ENCODE peak calls at places on chromosomes 16 and 17, in eight cellular contexts. L is HT1080; J is HuH-7; S is cardiac muscle cell; X is cardiac fibroblast; T is ELR; W is NCI-H748 treated with DMSO at 0.1 percent for 48 hours; E is stimulated activated naive CD8-positive, alpha-beta T cell treated with anti-CD3 and anti-CD28 coated beads, Interleukin-15, Interleukin-2, amounts not matched to agents 100 U/mL and 50 U/mL, for 24 hours. H is an unnamed sample.

GRCh38 chr16:21038197-21038596 is 112.4 kb downstream of the DNAH3 start:
- DNase-seq in E (no peak), J (no peak), X (no peak), L (no peak), W (no peak), T (no peak), S (no peak), H (no peak)

GRCh38 chr16:31351937-31352315 is 3.0 kb upstream of the ITGAX start:
- DNase-seq in L (peak), X (peak), W (no peak), S (no peak), T (peak), E (peak), J (no peak), H (no peak)

GRCh38 chr16:85986931-85987749 is 88.2 kb downstream of the IRF8 start:
- DNase-seq in L (no peak), S (peak), J (peak), T (peak), E (peak), X (no peak), W (no peak), H (peak)

GRCh38 chr17:81294512-81295030 is 536 bp downstream of the SLC38A10 start:
- DNase-seq in S (peak), X (no peak), W (no peak), E (peak), J (no peak), L (no peak), T (peak), H (peak)

GRCh38 chr16:4401094-4401501 is 15.3 kb downstream of the CORO7 start:
- DNase-seq in E (no peak), X (no peak), J (no peak), W (no peak), L (no peak), T (no peak), S (no peak), H (no peak)

GRCh38 chr16:55048745-55049144 is 118.1 kb downstream of the IRX5 start:
- DNase-seq in E (no peak), X (no peak), L (no peak), J (no peak), W (no peak), S (no peak), T (no peak), H (no peak)

GRCh38 chr17:47267354-47267828 is 13.8 kb downstream of the ITGB3 start:
- DNase-seq in J (no peak), E (no peak), W (no peak), S (peak), L (peak), X (peak), T (peak), H (peak)

GRCh38 chr16:30350134-30350871 is 4.8 kb downstream of the CD2BP2 start:
- DNase-seq in J (no peak), X (no peak), L (no peak), E (peak), W (no peak), T (no peak), S (no peak), H (no peak)

GRCh38 chr17:40554646-40555295 is 10.5 kb downstream of the CCR7 start:
- DNase-seq in W (no peak), T (no peak), X (no peak), E (peak), S (no peak), L (no peak), J (no peak), H (no peak)

GRCh38 chr16:68064791-68065365 is 20.3 kb upstream of the NFATC3 start:
- DNase-seq in J (peak), T (peak), X (peak), W (peak), L (peak), E (peak), S (peak), H (peak)

GRCh38 chr17:36686123-36686669 is 84.8 kb downstream of the MRM1 start:
- DNase-seq in X (no peak), T (peak), E (no peak), S (no peak), L (no peak), W (no peak), J (no peak), H (no peak)

GRCh38 chr17:4162775-4163498 is 19.9 kb downstream of the CYB5D2 start:
- DNase-seq in J (no peak), T (no peak), W (no peak), S (peak), E (no peak), L (no peak), X (no peak), H (no peak)

GRCh38 chr16:24516900-24517669 is 22.3 kb upstream of the RBBP6 start:
- DNase-seq in E (peak), S (peak), X (peak), L (peak), T (peak), J (peak), W (peak), H (peak)

GRCh38 chr17:29154516-29155234 is 25.5 kb downstream of the MYO18A start:
- DNase-seq in J (no peak), X (no peak), E (peak), L (no peak), S (no peak), T (peak), W (no peak), H (no peak)

GRCh38 chr17:16407911-16408588 is 7.3 kb upstream of the TRPV2 start:
- DNase-seq in T (peak), E (peak), W (no peak), S (peak), L (peak), J (no peak), X (peak), H (peak)

GRCh38 chr17:40104570-40105471 is 4.4 kb upstream of the NR1D1 start:
- DNase-seq in W (no peak), E (no peak), X (no peak), J (no peak), L (no peak), T (no peak), S (no peak), H (no peak)

GRCh38 chr17:64009571-64010402 is 10.6 kb downstream of the ICAM2 start:
- DNase-seq in W (no peak), T (peak), X (peak), S (no peak), L (peak), J (no peak), E (no peak), H (peak)

GRCh38 chr17:72852267-72852945 is 240.1 kb downstream of the SLC39A11 start:
- DNase-seq in S (no peak), L (no peak), J (no peak), X (no peak), W (no peak), T (no peak), E (no peak), H (no peak)

GRCh38 chr17:48351916-48352332 is 78.1 kb downstream of the SKAP1 start:
- DNase-seq in L (peak), T (peak), S (peak), W (peak), E (no peak), X (peak), J (peak), H (peak)

GRCh38 chr16:67283039-67283825 is 3.9 kb downstream of the PLEKHG4 start:
- DNase-seq in E (no peak), S (peak), T (peak), W (no peak), X (peak), J (no peak), L (peak), H (no peak)

GRCh38 chr17:27343972-27344607 is 50.2 kb downstream of the WSB1 start:
- DNase-seq in X (peak), S (peak), W (no peak), T (no peak), L (peak), J (no peak), E (no peak), H (no peak)

GRCh38 chr16:58476791-58477190 is 23.2 kb upstream of the NDRG4 start:
- DNase-seq in X (no peak), L (no peak), S (no peak), J (no peak), E (no peak), W (no peak), T (no peak), H (no peak)

H was measured in ACHN.